ENCODE peak calls at places on chromosomes 1 and 21, in eight cellular contexts. N is NCI-H1694 treated with DMSO at 0.1 percent for 48 hours, F is frontal cortex, E is spleen, M is EH, X is NCI-H1092 treated with DMSO at 0.1 percent for 48 hours, Z is epithelial cell of esophagus, G is AG04450. D is an unnamed sample.

GRCh38 chr1:167482184-167482583 is 36.1 kb downstream of the CD247 start:
- DNase-seq in E (no peak), N (no peak), F (no peak), X (no peak), M (no peak), Z (no peak), G (no peak), D (no peak)

GRCh38 chr1:95951291-95951690 is 717.3 kb downstream of the RWDD3 start:
- DNase-seq in N (no peak), X (no peak), F (no peak), G (no peak), M (no peak), E (no peak), Z (no peak), D (no peak)

GRCh38 chr1:229756666-229757065 is 130.6 kb downstream of the URB2 start:
- DNase-seq in M (peak; percentile 93), F (no peak), X (no peak), E (no peak), Z (peak; percentile 58), N (no peak), G (no peak), D (no peak)

GRCh38 chr1:27592600-27593340 is 11.2 kb downstream of the AHDC1 start:
- DNase-seq in X (no peak), M (no peak), E (no peak), F (no peak), Z (no peak), N (no peak), G (no peak), D (no peak)

GRCh38 chr1:32998009-32998555 is 33.5 kb upstream of the RNF19B start:
- DNase-seq in F (no peak), Z (no peak), E (peak; percentile 76), G (no peak), N (no peak), M (peak; percentile 27), X (no peak), D (peak; percentile 72)

GRCh38 chr1:224427346-224427745 is 7.3 kb downstream of the WDR26 start:
- DNase-seq in E (no peak), N (no peak), Z (no peak), G (no peak), X (no peak), M (peak; percentile 89), F (no peak), D (no peak)

GRCh38 chr1:23910553-23911246 is 2.5 kb downstream of the CNR2 start:
- DNase-seq in X (no peak), M (no peak), Z (no peak), E (no peak), N (no peak), G (no peak), F (no peak), D (no peak)

GRCh38 chr1:88371396-88371795 is 312.7 kb upstream of the PKN2 start:
- DNase-seq in M (no peak), G (no peak), Z (peak; percentile 2), X (no peak), E (no peak), N (no peak), F (no peak), D (no peak)

GRCh38 chr1:235415008-235415904 is 48.0 kb downstream of the TBCE start:
- DNase-seq in N (peak; percentile 65), F (peak; percentile 48), E (peak; percentile 80), Z (peak; percentile 85), X (peak; percentile 57), M (peak; percentile 79), G (peak; percentile 57), D (peak; percentile 85)

GRCh38 chr21:16072692-16073091 is 342.9 kb downstream of the USP25 start:
- DNase-seq in M (peak; percentile 58), E (no peak), G (peak; percentile 68), N (no peak), Z (no peak), X (no peak), F (no peak), D (no peak)

GRCh38 chr1:195663549-195664280 is 944.5 kb downstream of the KCNT2 start:
- DNase-seq in E (no peak), G (peak; percentile 67), M (peak; percentile 87), Z (peak; percentile 90), X (no peak), N (no peak), F (no peak), D (no peak)

GRCh38 chr1:215140135-215140534 is 57.6 kb downstream of the KCNK2 start:
- DNase-seq in M (no peak), Z (peak; percentile 13), E (no peak), G (no peak), N (no peak), X (no peak), F (no peak), D (no peak)

GRCh38 chr1:172746091-172746949 is 87.4 kb downstream of the FASLG start:
- DNase-seq in G (peak; percentile 94), X (no peak), E (no peak), F (no peak), Z (peak; percentile 94), M (peak; percentile 98), N (no peak), D (no peak)

GRCh38 chr1:25544819-25545218 is 1.4 kb downstream of the LDLRAP1 start:
- DNase-seq in N (no peak), M (peak; percentile 56), X (no peak), E (no peak), G (no peak), F (peak; percentile 69), Z (peak; percentile 41), D (no peak)

GRCh38 chr1:92461364-92462097 is 25.2 kb downstream of the GFI1 start:
- DNase-seq in N (no peak), E (no peak), X (no peak), F (no peak), Z (no peak), M (no peak), G (no peak), D (no peak)

GRCh38 chr1:109249654-109250401 is 489 bp downstream of the CELSR2 start:
- DNase-seq in M (peak; percentile 14), X (no peak), Z (no peak), N (no peak), E (peak; percentile 78), F (peak; percentile 62), G (no peak), D (peak; percentile 81)